ENCODE peak calls at places on chromosome 15, in four cellular contexts. A, C, B and X are unnamed samples.

GRCh38 chr15:65028338-65028737 is 1.1 kb downstream of the MTFMT start:
- DNase-seq in A (no peak), C (no peak), B (no peak), X (peak; percentile 40)

GRCh38 chr15:25905140-25905539 is 42.0 kb upstream of the ATP10A start:
- DNase-seq in A (no peak), C (no peak), B (peak; percentile 30), X (no peak)

GRCh38 chr15:92801412-92801773 is 98.7 kb upstream of the CHD2 start:
- DNase-seq in A (no peak), C (no peak), B (no peak), X (no peak)

GRCh38 chr15:74369756-74370155 is 2.3 kb upstream of the CYP11A1 start:
- DNase-seq in A (no peak), C (no peak), B (no peak), X (no peak)

GRCh38 chr15:82933576-82933975 is 18.9 kb downstream of the HOMER2 start:
- DNase-seq in A (no peak), C (no peak), B (no peak), X (no peak)

GRCh38 chr15:83208357-83208661 is 686 bp upstream of the HDGFL3 start:
- DNase-seq in A (peak; percentile 66), C (no peak), B (no peak), X (no peak)

GRCh38 chr15:57728436-57728835 is 21.9 kb downstream of the POLR2M start:
- DNase-seq in A (no peak), C (no peak), B (no peak), X (no peak)

GRCh38 chr15:26879770-26880169 is 12.9 kb downstream of the GABRA5 start:
- DNase-seq in A (no peak), C (no peak), B (no peak), X (no peak)

GRCh38 chr15:50055333-50056278 is 63.4 kb downstream of the ATP8B4 start:
- DNase-seq in A (peak; percentile 93), C (no peak), B (no peak), X (peak; percentile 86)

GRCh38 chr15:59539799-59540198 is 71.8 kb upstream of the GCNT3 start:
- DNase-seq in A (peak; percentile 24), C (no peak), B (no peak), X (no peak)

GRCh38 chr15:49953421-49953820 is 165.6 kb downstream of the ATP8B4 start:
- DNase-seq in A (no peak), C (no peak), B (no peak), X (no peak)

GRCh38 chr15:58070801-58071418 is 5.4 kb upstream of the ALDH1A2 start:
- DNase-seq in A (peak; percentile 66), C (no peak), B (peak; percentile 41), X (peak; percentile 68)

GRCh38 chr15:38563723-38564519 is 693 bp downstream of the RASGRP1 start:
- DNase-seq in A (peak; percentile 31), C (peak; percentile 46), B (peak; percentile 62), X (peak; percentile 78)

GRCh38 chr15:75362642-75363249 is 5.7 kb downstream of the MAN2C1 start:
- DNase-seq in A (no peak), C (no peak), B (no peak), X (no peak)

GRCh38 chr15:25690673-25691543 is 172.2 kb downstream of the ATP10A start:
- DNase-seq in A (no peak), C (no peak), B (peak; percentile 15), X (no peak)

GRCh38 chr15:89502867-89503595 is 6.6 kb upstream of the RHCG start:
- DNase-seq in A (no peak), C (no peak), B (peak; percentile 28), X (no peak)

GRCh38 chr15:25730918-25731317 is 132.2 kb downstream of the ATP10A start:
- DNase-seq in A (no peak), C (no peak), B (no peak), X (no peak)

GRCh38 chr15:65033659-65034269 is 4.3 kb upstream of the MTFMT start:
- DNase-seq in A (peak; percentile 78), C (no peak), B (peak; percentile 49), X (peak; percentile 77)

GRCh38 chr15:79977431-79977940 is 6.5 kb upstream of the BCL2A1 start:
- DNase-seq in A (peak; percentile 93), C (no peak), B (no peak), X (peak; percentile 98)

GRCh38 chr15:45611305-45611704 is 23.5 kb upstream of the SQOR start:
- DNase-seq in A (peak; percentile 58), C (no peak), B (peak; percentile 28), X (peak; percentile 48)

GRCh38 chr15:30859091-30859874 is 44.4 kb upstream of the FAN1 start:
- DNase-seq in A (no peak), C (no peak), B (peak; percentile 17), X (peak; percentile 40)

GRCh38 chr15:89429023-89429422 is 67.4 kb downstream of the RHCG start:
- DNase-seq in A (no peak), C (no peak), B (no peak), X (no peak)

GRCh38 chr15:64854526-64854925 is 12.8 kb downstream of the PLEKHO2 start:
- DNase-seq in A (no peak), C (no peak), B (no peak), X (no peak)

GRCh38 chr15:70358011-70358819 is 260.5 kb upstream of the TLE3 start:
- DNase-seq in A (no peak), C (no peak), B (no peak), X (no peak)

GRCh38 chr15:76181705-76182107 is 121.9 kb downstream of the TMEM266 start:
- DNase-seq in A (no peak), C (no peak), B (no peak), X (no peak)

GRCh38 chr15:94670436-94671034 is 439.2 kb downstream of the MCTP2 start:
- DNase-seq in A (peak; percentile 63), C (no peak), B (peak; percentile 71), X (peak; percentile 49)

GRCh38 chr15:57114070-57114469 is 195.6 kb downstream of the TCF12 start:
- DNase-seq in A (peak; percentile 51), C (no peak), B (no peak), X (peak; percentile 62)

GRCh38 chr15:40543631-40544294 is 21.1 kb downstream of the CCDC32 start:
- DNase-seq in A (no peak), C (no peak), B (no peak), X (no peak)

GRCh38 chr15:76159282-76159681 is 99.5 kb downstream of the TMEM266 start:
- DNase-seq in A (no peak), C (no peak), B (no peak), X (no peak)

GRCh38 chr15:69167218-69167842 is 6.9 kb downstream of the GLCE start:
- DNase-seq in A (peak; percentile 74), C (no peak), B (no peak), X (peak; percentile 83)

GRCh38 chr15:86591994-86592746 is 512.5 kb downstream of the AGBL1 start:
- DNase-seq in A (no peak), C (no peak), B (no peak), X (no peak)

GRCh38 chr15:66004618-66005262 is 135.4 kb downstream of the RAB11A start:
- DNase-seq in A (peak; percentile 46), C (no peak), B (peak; percentile 77), X (peak; percentile 65)

GRCh38 chr15:73518180-73518862 is 75.4 kb downstream of the REC114 start:
- DNase-seq in A (no peak), C (no peak), B (no peak), X (no peak)